ENCODE peak calls at places on chromosomes 16 and 17, in nine cellular contexts. One of them, this sample, is unnamed.

GRCh38 chr16:64858076-64858475 is 263.8 kb downstream of the CDH11 start:
- DNase-seq in stimulated activated CD8-positive, alpha-beta memory T cell treated with anti-CD3 and anti-CD28 coated beads, Interleukin-7, amount 100 ng/mL, for 1 hour: no peak
- DNase-seq in non-pigmented ciliary epithelial cell: no peak
- DNase-seq in vagina: no peak
- DNase-seq in foreskin keratinocyte: no peak
- DNase-seq in HS-5: no peak
- DNase-seq in stimulated activated CD4-positive, alpha-beta T cell treated with anti-CD3 and anti-CD28 coated beads, TNF-alpha, amount 100 ng/mL, for 24 hours: no peak
- DNase-seq in sigmoid colon: no peak
- DNase-seq in MCF 10A: no peak
- DNase-seq in this sample: no peak

GRCh38 chr17:21166599-21167265 is 40.0 kb downstream of the DHRS7B start:
- DNase-seq in sigmoid colon: no peak
- DNase-seq in MCF 10A: no peak
- DNase-seq in stimulated activated CD8-positive, alpha-beta memory T cell treated with anti-CD3 and anti-CD28 coated beads, Interleukin-7, amount 100 ng/mL, for 1 hour: no peak
- DNase-seq in non-pigmented ciliary epithelial cell: no peak
- DNase-seq in HS-5: no peak
- DNase-seq in vagina: no peak
- DNase-seq in foreskin keratinocyte: no peak
- DNase-seq in stimulated activated CD4-positive, alpha-beta T cell treated with anti-CD3 and anti-CD28 coated beads, TNF-alpha, amount 100 ng/mL, for 24 hours: no peak
- DNase-seq in this sample: no peak

GRCh38 chr17:79842656-79843474 is 3.6 kb upstream of the CBX4 start:
- DNase-seq in stimulated activated CD8-positive, alpha-beta memory T cell treated with anti-CD3 and anti-CD28 coated beads, Interleukin-7, amount 100 ng/mL, for 1 hour: no peak
- DNase-seq in vagina: no peak
- DNase-seq in foreskin keratinocyte: no peak
- DNase-seq in MCF 10A: no peak
- DNase-seq in stimulated activated CD4-positive, alpha-beta T cell treated with anti-CD3 and anti-CD28 coated beads, TNF-alpha, amount 100 ng/mL, for 24 hours: no peak
- DNase-seq in HS-5: no peak
- DNase-seq in non-pigmented ciliary epithelial cell: no peak
- DNase-seq in sigmoid colon: no peak
- DNase-seq in this sample: no peak

GRCh38 chr16:31427441-31428276 is 501 bp downstream of the COX6A2 start:
- DNase-seq in non-pigmented ciliary epithelial cell: no peak
- DNase-seq in HS-5: no peak
- DNase-seq in vagina: no peak
- DNase-seq in stimulated activated CD4-positive, alpha-beta T cell treated with anti-CD3 and anti-CD28 coated beads, TNF-alpha, amount 100 ng/mL, for 24 hours: peak; percentile 59
- DNase-seq in MCF 10A: no peak
- DNase-seq in stimulated activated CD8-positive, alpha-beta memory T cell treated with anti-CD3 and anti-CD28 coated beads, Interleukin-7, amount 100 ng/mL, for 1 hour: peak; percentile 35
- DNase-seq in sigmoid colon: peak; percentile 74
- DNase-seq in foreskin keratinocyte: no peak
- DNase-seq in this sample: no peak

GRCh38 chr16:3115561-3115960 is 3.2 kb downstream of the ZNF205 start:
- DNase-seq in foreskin keratinocyte: no peak
- DNase-seq in HS-5: no peak
- DNase-seq in non-pigmented ciliary epithelial cell: no peak
- DNase-seq in stimulated activated CD4-positive, alpha-beta T cell treated with anti-CD3 and anti-CD28 coated beads, TNF-alpha, amount 100 ng/mL, for 24 hours: no peak
- DNase-seq in stimulated activated CD8-positive, alpha-beta memory T cell treated with anti-CD3 and anti-CD28 coated beads, Interleukin-7, amount 100 ng/mL, for 1 hour: no peak
- DNase-seq in MCF 10A: no peak
- DNase-seq in vagina: no peak
- DNase-seq in sigmoid colon: no peak
- DNase-seq in this sample: no peak

GRCh38 chr16:3570420-3571062 is 6.7 kb downstream of the NLRC3 start:
- DNase-seq in stimulated activated CD8-positive, alpha-beta memory T cell treated with anti-CD3 and anti-CD28 coated beads, Interleukin-7, amount 100 ng/mL, for 1 hour: no peak
- DNase-seq in sigmoid colon: no peak
- DNase-seq in foreskin keratinocyte: no peak
- DNase-seq in HS-5: no peak
- DNase-seq in MCF 10A: no peak
- DNase-seq in vagina: no peak
- DNase-seq in stimulated activated CD4-positive, alpha-beta T cell treated with anti-CD3 and anti-CD28 coated beads, TNF-alpha, amount 100 ng/mL, for 24 hours: no peak
- DNase-seq in non-pigmented ciliary epithelial cell: peak; percentile 15
- DNase-seq in this sample: no peak

GRCh38 chr16:4169415-4169814 is 53.2 kb upstream of the ADCY9 start:
- DNase-seq in stimulated activated CD4-positive, alpha-beta T cell treated with anti-CD3 and anti-CD28 coated beads, TNF-alpha, amount 100 ng/mL, for 24 hours: no peak
- DNase-seq in sigmoid colon: no peak
- DNase-seq in stimulated activated CD8-positive, alpha-beta memory T cell treated with anti-CD3 and anti-CD28 coated beads, Interleukin-7, amount 100 ng/mL, for 1 hour: no peak
- DNase-seq in foreskin keratinocyte: no peak
- DNase-seq in vagina: no peak
- DNase-seq in non-pigmented ciliary epithelial cell: no peak
- DNase-seq in HS-5: no peak
- DNase-seq in MCF 10A: no peak
- DNase-seq in this sample: no peak

GRCh38 chr16:17271687-17272086 is 199.1 kb downstream of the XYLT1 start:
- DNase-seq in non-pigmented ciliary epithelial cell: no peak
- DNase-seq in stimulated activated CD8-positive, alpha-beta memory T cell treated with anti-CD3 and anti-CD28 coated beads, Interleukin-7, amount 100 ng/mL, for 1 hour: no peak
- DNase-seq in stimulated activated CD4-positive, alpha-beta T cell treated with anti-CD3 and anti-CD28 coated beads, TNF-alpha, amount 100 ng/mL, for 24 hours: no peak
- DNase-seq in MCF 10A: no peak
- DNase-seq in sigmoid colon: no peak
- DNase-seq in vagina: no peak
- DNase-seq in HS-5: no peak
- DNase-seq in foreskin keratinocyte: no peak
- DNase-seq in this sample: no peak

GRCh38 chr17:80152057-80152831 is 5.3 kb upstream of the EIF4A3 start:
- DNase-seq in foreskin keratinocyte: no peak
- DNase-seq in sigmoid colon: peak; percentile 19
- DNase-seq in non-pigmented ciliary epithelial cell: peak; percentile 65
- DNase-seq in HS-5: peak; percentile 68
- DNase-seq in stimulated activated CD8-positive, alpha-beta memory T cell treated with anti-CD3 and anti-CD28 coated beads, Interleukin-7, amount 100 ng/mL, for 1 hour: no peak
- DNase-seq in MCF 10A: no peak
- DNase-seq in vagina: no peak
- DNase-seq in stimulated activated CD4-positive, alpha-beta T cell treated with anti-CD3 and anti-CD28 coated beads, TNF-alpha, amount 100 ng/mL, for 24 hours: no peak
- DNase-seq in this sample: no peak

GRCh38 chr16:3797904-3798811 is 80.8 kb upstream of the TRAP1 start:
- DNase-seq in foreskin keratinocyte: no peak
- DNase-seq in HS-5: no peak
- DNase-seq in sigmoid colon: no peak
- DNase-seq in non-pigmented ciliary epithelial cell: no peak
- DNase-seq in stimulated activated CD4-positive, alpha-beta T cell treated with anti-CD3 and anti-CD28 coated beads, TNF-alpha, amount 100 ng/mL, for 24 hours: no peak
- DNase-seq in MCF 10A: no peak
- DNase-seq in vagina: no peak
- DNase-seq in stimulated activated CD8-positive, alpha-beta memory T cell treated with anti-CD3 and anti-CD28 coated beads, Interleukin-7, amount 100 ng/mL, for 1 hour: no peak
- DNase-seq in this sample: no peak

GRCh38 chr17:6568186-6568758 is 11.9 kb upstream of the PITPNM3 start:
- DNase-seq in foreskin keratinocyte: no peak
- DNase-seq in stimulated activated CD8-positive, alpha-beta memory T cell treated with anti-CD3 and anti-CD28 coated beads, Interleukin-7, amount 100 ng/mL, for 1 hour: no peak
- DNase-seq in HS-5: no peak
- DNase-seq in non-pigmented ciliary epithelial cell: no peak
- DNase-seq in vagina: peak; percentile 70
- DNase-seq in stimulated activated CD4-positive, alpha-beta T cell treated with anti-CD3 and anti-CD28 coated beads, TNF-alpha, amount 100 ng/mL, for 24 hours: no peak
- DNase-seq in MCF 10A: no peak
- DNase-seq in sigmoid colon: no peak
- DNase-seq in this sample: no peak

GRCh38 chr16:705748-706188 is at the start of gene FBXL16:
- DNase-seq in sigmoid colon: no peak
- DNase-seq in non-pigmented ciliary epithelial cell: no peak
- DNase-seq in MCF 10A: peak; percentile 63
- DNase-seq in vagina: no peak
- DNase-seq in stimulated activated CD8-positive, alpha-beta memory T cell treated with anti-CD3 and anti-CD28 coated beads, Interleukin-7, amount 100 ng/mL, for 1 hour: no peak
- DNase-seq in foreskin keratinocyte: no peak
- DNase-seq in stimulated activated CD4-positive, alpha-beta T cell treated with anti-CD3 and anti-CD28 coated beads, TNF-alpha, amount 100 ng/mL, for 24 hours: no peak
- DNase-seq in HS-5: no peak
- DNase-seq in this sample: no peak

GRCh38 chr16:3282103-3282746 is 1.1 kb upstream of the ZNF263 start:
- DNase-seq in stimulated activated CD8-positive, alpha-beta memory T cell treated with anti-CD3 and anti-CD28 coated beads, Interleukin-7, amount 100 ng/mL, for 1 hour: no peak
- DNase-seq in stimulated activated CD4-positive, alpha-beta T cell treated with anti-CD3 and anti-CD28 coated beads, TNF-alpha, amount 100 ng/mL, for 24 hours: no peak
- DNase-seq in sigmoid colon: no peak
- DNase-seq in non-pigmented ciliary epithelial cell: no peak
- DNase-seq in MCF 10A: no peak
- DNase-seq in foreskin keratinocyte: no peak
- DNase-seq in vagina: no peak
- DNase-seq in HS-5: no peak
- DNase-seq in this sample: no peak

GRCh38 chr16:28136751-28137434 is 73.4 kb upstream of the GSG1L start:
- DNase-seq in MCF 10A: no peak
- DNase-seq in vagina: no peak
- DNase-seq in stimulated activated CD4-positive, alpha-beta T cell treated with anti-CD3 and anti-CD28 coated beads, TNF-alpha, amount 100 ng/mL, for 24 hours: no peak
- DNase-seq in non-pigmented ciliary epithelial cell: no peak
- DNase-seq in HS-5: no peak
- DNase-seq in foreskin keratinocyte: no peak
- DNase-seq in sigmoid colon: no peak
- DNase-seq in stimulated activated CD8-positive, alpha-beta memory T cell treated with anti-CD3 and anti-CD28 coated beads, Interleukin-7, amount 100 ng/mL, for 1 hour: peak; percentile 6
- DNase-seq in this sample: no peak

GRCh38 chr16:383326-384020 is 1.7 kb upstream of the PGAP6 start:
- DNase-seq in sigmoid colon: no peak
- DNase-seq in stimulated activated CD4-positive, alpha-beta T cell treated with anti-CD3 and anti-CD28 coated beads, TNF-alpha, amount 100 ng/mL, for 24 hours: peak; percentile 52
- DNase-seq in vagina: no peak
- DNase-seq in non-pigmented ciliary epithelial cell: no peak
- DNase-seq in HS-5: no peak
- DNase-seq in stimulated activated CD8-positive, alpha-beta memory T cell treated with anti-CD3 and anti-CD28 coated beads, Interleukin-7, amount 100 ng/mL, for 1 hour: no peak
- DNase-seq in foreskin keratinocyte: peak; percentile 47
- DNase-seq in MCF 10A: peak; percentile 51
- DNase-seq in this sample: peak; percentile 63

GRCh38 chr17:43608313-43608712 is 53.4 kb downstream of the MEOX1 start:
- DNase-seq in sigmoid colon: no peak
- DNase-seq in stimulated activated CD8-positive, alpha-beta memory T cell treated with anti-CD3 and anti-CD28 coated beads, Interleukin-7, amount 100 ng/mL, for 1 hour: no peak
- DNase-seq in stimulated activated CD4-positive, alpha-beta T cell treated with anti-CD3 and anti-CD28 coated beads, TNF-alpha, amount 100 ng/mL, for 24 hours: peak; percentile 58
- DNase-seq in non-pigmented ciliary epithelial cell: no peak
- DNase-seq in foreskin keratinocyte: peak; percentile 84
- DNase-seq in vagina: no peak
- DNase-seq in MCF 10A: no peak
- DNase-seq in HS-5: peak; percentile 22
- DNase-seq in this sample: peak; percentile 30

GRCh38 chr17:38511126-38512108 is 83.2 kb downstream of the ARHGAP23 start:
- DNase-seq in MCF 10A: peak; percentile 11
- DNase-seq in stimulated activated CD4-positive, alpha-beta T cell treated with anti-CD3 and anti-CD28 coated beads, TNF-alpha, amount 100 ng/mL, for 24 hours: no peak
- DNase-seq in vagina: no peak
- DNase-seq in non-pigmented ciliary epithelial cell: no peak
- DNase-seq in foreskin keratinocyte: no peak
- DNase-seq in stimulated activated CD8-positive, alpha-beta memory T cell treated with anti-CD3 and anti-CD28 coated beads, Interleukin-7, amount 100 ng/mL, for 1 hour: no peak
- DNase-seq in HS-5: no peak
- DNase-seq in sigmoid colon: no peak
- DNase-seq in this sample: no peak

GRCh38 chr17:38873646-38874380 is 4.0 kb downstream of the LASP1 start:
- DNase-seq in stimulated activated CD4-positive, alpha-beta T cell treated with anti-CD3 and anti-CD28 coated beads, TNF-alpha, amount 100 ng/mL, for 24 hours: no peak
- DNase-seq in stimulated activated CD8-positive, alpha-beta memory T cell treated with anti-CD3 and anti-CD28 coated beads, Interleukin-7, amount 100 ng/mL, for 1 hour: no peak
- DNase-seq in sigmoid colon: no peak
- DNase-seq in HS-5: no peak
- DNase-seq in vagina: no peak
- DNase-seq in MCF 10A: no peak
- DNase-seq in non-pigmented ciliary epithelial cell: no peak
- DNase-seq in foreskin keratinocyte: no peak
- DNase-seq in this sample: no peak

GRCh38 chr17:15194859-15195277 is 70.3 kb downstream of the PMP22 start:
- DNase-seq in MCF 10A: no peak
- DNase-seq in stimulated activated CD8-positive, alpha-beta memory T cell treated with anti-CD3 and anti-CD28 coated beads, Interleukin-7, amount 100 ng/mL, for 1 hour: no peak
- DNase-seq in stimulated activated CD4-positive, alpha-beta T cell treated with anti-CD3 and anti-CD28 coated beads, TNF-alpha, amount 100 ng/mL, for 24 hours: no peak
- DNase-seq in non-pigmented ciliary epithelial cell: no peak
- DNase-seq in HS-5: no peak
- DNase-seq in vagina: no peak
- DNase-seq in foreskin keratinocyte: no peak
- DNase-seq in sigmoid colon: no peak
- DNase-seq in this sample: no peak

GRCh38 chr16:88505405-88506082 is 52.5 kb downstream of the ZFPM1 start:
- DNase-seq in MCF 10A: peak; percentile 47
- DNase-seq in stimulated activated CD8-positive, alpha-beta memory T cell treated with anti-CD3 and anti-CD28 coated beads, Interleukin-7, amount 100 ng/mL, for 1 hour: peak; percentile 24
- DNase-seq in stimulated activated CD4-positive, alpha-beta T cell treated with anti-CD3 and anti-CD28 coated beads, TNF-alpha, amount 100 ng/mL, for 24 hours: peak; percentile 60
- DNase-seq in foreskin keratinocyte: no peak
- DNase-seq in non-pigmented ciliary epithelial cell: no peak
- DNase-seq in HS-5: no peak
- DNase-seq in vagina: no peak
- DNase-seq in sigmoid colon: no peak
- DNase-seq in this sample: no peak

GRCh38 chr16:88437367-88437964 is 15.6 kb upstream of the ZFPM1 start:
- DNase-seq in non-pigmented ciliary epithelial cell: no peak
- DNase-seq in MCF 10A: peak; percentile 42
- DNase-seq in foreskin keratinocyte: no peak
- DNase-seq in sigmoid colon: no peak
- DNase-seq in stimulated activated CD8-positive, alpha-beta memory T cell treated with anti-CD3 and anti-CD28 coated beads, Interleukin-7, amount 100 ng/mL, for 1 hour: no peak
- DNase-seq in vagina: no peak
- DNase-seq in stimulated activated CD4-positive, alpha-beta T cell treated with anti-CD3 and anti-CD28 coated beads, TNF-alpha, amount 100 ng/mL, for 24 hours: peak; percentile 62
- DNase-seq in HS-5: no peak
- DNase-seq in this sample: no peak

GRCh38 chr16:11914759-11915643 is 755 bp downstream of the GSPT1 start:
- DNase-seq in stimulated activated CD8-positive, alpha-beta memory T cell treated with anti-CD3 and anti-CD28 coated beads, Interleukin-7, amount 100 ng/mL, for 1 hour: no peak
- DNase-seq in stimulated activated CD4-positive, alpha-beta T cell treated with anti-CD3 and anti-CD28 coated beads, TNF-alpha, amount 100 ng/mL, for 24 hours: peak; percentile 32
- DNase-seq in sigmoid colon: peak; percentile 70
- DNase-seq in MCF 10A: peak; percentile 33
- DNase-seq in vagina: no peak
- DNase-seq in foreskin keratinocyte: no peak
- DNase-seq in HS-5: no peak
- DNase-seq in non-pigmented ciliary epithelial cell: no peak
- DNase-seq in this sample: no peak

GRCh38 chr17:42484304-42484703 is 25.6 kb downstream of the ATP6V0A1 start:
- DNase-seq in stimulated activated CD4-positive, alpha-beta T cell treated with anti-CD3 and anti-CD28 coated beads, TNF-alpha, amount 100 ng/mL, for 24 hours: peak; percentile 62
- DNase-seq in foreskin keratinocyte: no peak
- DNase-seq in MCF 10A: no peak
- DNase-seq in sigmoid colon: no peak
- DNase-seq in non-pigmented ciliary epithelial cell: no peak
- DNase-seq in HS-5: no peak
- DNase-seq in vagina: no peak
- DNase-seq in stimulated activated CD8-positive, alpha-beta memory T cell treated with anti-CD3 and anti-CD28 coated beads, Interleukin-7, amount 100 ng/mL, for 1 hour: peak; percentile 48
- DNase-seq in this sample: peak; percentile 4

GRCh38 chr17:41009936-41010335 is 1.0 kb upstream of the KRTAP3-1 start:
- DNase-seq in stimulated activated CD8-positive, alpha-beta memory T cell treated with anti-CD3 and anti-CD28 coated beads, Interleukin-7, amount 100 ng/mL, for 1 hour: no peak
- DNase-seq in stimulated activated CD4-positive, alpha-beta T cell treated with anti-CD3 and anti-CD28 coated beads, TNF-alpha, amount 100 ng/mL, for 24 hours: no peak
- DNase-seq in HS-5: no peak
- DNase-seq in MCF 10A: no peak
- DNase-seq in sigmoid colon: no peak
- DNase-seq in vagina: no peak
- DNase-seq in foreskin keratinocyte: no peak
- DNase-seq in non-pigmented ciliary epithelial cell: no peak
- DNase-seq in this sample: no peak

GRCh38 chr17:7058831-7059447 is 15.0 kb upstream of the SLC16A11 start:
- DNase-seq in foreskin keratinocyte: peak; percentile 34
- DNase-seq in HS-5: no peak
- DNase-seq in non-pigmented ciliary epithelial cell: no peak
- DNase-seq in sigmoid colon: no peak
- DNase-seq in stimulated activated CD4-positive, alpha-beta T cell treated with anti-CD3 and anti-CD28 coated beads, TNF-alpha, amount 100 ng/mL, for 24 hours: no peak
- DNase-seq in vagina: no peak
- DNase-seq in stimulated activated CD8-positive, alpha-beta memory T cell treated with anti-CD3 and anti-CD28 coated beads, Interleukin-7, amount 100 ng/mL, for 1 hour: no peak
- DNase-seq in MCF 10A: peak; percentile 32
- DNase-seq in this sample: no peak

GRCh38 chr17:44204453-44204882 is 4.8 kb upstream of the ATXN7L3 start:
- DNase-seq in MCF 10A: peak; percentile 83
- DNase-seq in stimulated activated CD4-positive, alpha-beta T cell treated with anti-CD3 and anti-CD28 coated beads, TNF-alpha, amount 100 ng/mL, for 24 hours: no peak
- DNase-seq in HS-5: no peak
- DNase-seq in vagina: no peak
- DNase-seq in foreskin keratinocyte: no peak
- DNase-seq in sigmoid colon: no peak
- DNase-seq in non-pigmented ciliary epithelial cell: no peak
- DNase-seq in stimulated activated CD8-positive, alpha-beta memory T cell treated with anti-CD3 and anti-CD28 coated beads, Interleukin-7, amount 100 ng/mL, for 1 hour: no peak
- DNase-seq in this sample: no peak

GRCh38 chr16:84378099-84378498 is 9.8 kb downstream of the ATP2C2 start:
- DNase-seq in HS-5: no peak
- DNase-seq in sigmoid colon: no peak
- DNase-seq in stimulated activated CD4-positive, alpha-beta T cell treated with anti-CD3 and anti-CD28 coated beads, TNF-alpha, amount 100 ng/mL, for 24 hours: no peak
- DNase-seq in stimulated activated CD8-positive, alpha-beta memory T cell treated with anti-CD3 and anti-CD28 coated beads, Interleukin-7, amount 100 ng/mL, for 1 hour: no peak
- DNase-seq in MCF 10A: no peak
- DNase-seq in foreskin keratinocyte: no peak
- DNase-seq in vagina: no peak
- DNase-seq in non-pigmented ciliary epithelial cell: no peak
- DNase-seq in this sample: no peak

GRCh38 chr17:50608700-50609375 is 25.8 kb upstream of the ABCC3 start:
- DNase-seq in HS-5: no peak
- DNase-seq in MCF 10A: no peak
- DNase-seq in stimulated activated CD4-positive, alpha-beta T cell treated with anti-CD3 and anti-CD28 coated beads, TNF-alpha, amount 100 ng/mL, for 24 hours: no peak
- DNase-seq in stimulated activated CD8-positive, alpha-beta memory T cell treated with anti-CD3 and anti-CD28 coated beads, Interleukin-7, amount 100 ng/mL, for 1 hour: no peak
- DNase-seq in sigmoid colon: no peak
- DNase-seq in foreskin keratinocyte: no peak
- DNase-seq in non-pigmented ciliary epithelial cell: no peak
- DNase-seq in vagina: no peak
- DNase-seq in this sample: no peak

GRCh38 chr16:30033270-30033669 is 2.2 kb upstream of the TLCD3B start:
- DNase-seq in non-pigmented ciliary epithelial cell: no peak
- DNase-seq in HS-5: no peak
- DNase-seq in stimulated activated CD8-positive, alpha-beta memory T cell treated with anti-CD3 and anti-CD28 coated beads, Interleukin-7, amount 100 ng/mL, for 1 hour: no peak
- DNase-seq in foreskin keratinocyte: no peak
- DNase-seq in vagina: no peak
- DNase-seq in stimulated activated CD4-positive, alpha-beta T cell treated with anti-CD3 and anti-CD28 coated beads, TNF-alpha, amount 100 ng/mL, for 24 hours: no peak
- DNase-seq in sigmoid colon: no peak
- DNase-seq in MCF 10A: no peak
- DNase-seq in this sample: peak; percentile 52

GRCh38 chr16:16934660-16935059 is 536.1 kb downstream of the XYLT1 start:
- DNase-seq in MCF 10A: no peak
- DNase-seq in stimulated activated CD4-positive, alpha-beta T cell treated with anti-CD3 and anti-CD28 coated beads, TNF-alpha, amount 100 ng/mL, for 24 hours: no peak
- DNase-seq in foreskin keratinocyte: no peak
- DNase-seq in non-pigmented ciliary epithelial cell: no peak
- DNase-seq in vagina: no peak
- DNase-seq in sigmoid colon: no peak
- DNase-seq in stimulated activated CD8-positive, alpha-beta memory T cell treated with anti-CD3 and anti-CD28 coated beads, Interleukin-7, amount 100 ng/mL, for 1 hour: no peak
- DNase-seq in HS-5: no peak
- DNase-seq in this sample: no peak

GRCh38 chr17:40529991-40530390 is 28.6 kb upstream of the TNS4 start:
- DNase-seq in foreskin keratinocyte: no peak
- DNase-seq in MCF 10A: peak; percentile 69
- DNase-seq in vagina: no peak
- DNase-seq in sigmoid colon: no peak
- DNase-seq in stimulated activated CD8-positive, alpha-beta memory T cell treated with anti-CD3 and anti-CD28 coated beads, Interleukin-7, amount 100 ng/mL, for 1 hour: no peak
- DNase-seq in stimulated activated CD4-positive, alpha-beta T cell treated with anti-CD3 and anti-CD28 coated beads, TNF-alpha, amount 100 ng/mL, for 24 hours: no peak
- DNase-seq in HS-5: no peak
- DNase-seq in non-pigmented ciliary epithelial cell: no peak
- DNase-seq in this sample: no peak

This sample was measured in GM12864.